ENCODE peak calls at places on chromosomes 12 and 14, in six cellular contexts. Q, R, M, T, V and L are unnamed samples.

GRCh38 chr12:132535046-132535445 is 45.1 kb downstream of the FBRSL1 start:
- DNase-seq in V (no peak), Q (no peak), M (no peak), R (no peak), T (no peak), L (no peak)

GRCh38 chr12:46212108-46212982 is 56.5 kb downstream of the SLC38A1 start:
- DNase-seq in R (no peak), Q (no peak), T (no peak), V (no peak), M (no peak), L (peak; percentile 28)

GRCh38 chr14:73526036-73526984 is 10.6 kb upstream of the ACOT1 start:
- DNase-seq in V (no peak), Q (peak; percentile 72), T (no peak), R (peak; percentile 65), M (no peak), L (peak; percentile 13)

GRCh38 chr12:75086086-75087038 is 123.3 kb downstream of the KCNC2 start:
- DNase-seq in M (peak; percentile 9), Q (no peak), R (no peak), V (no peak), T (peak; percentile 8), L (peak; percentile 86)

GRCh38 chr14:102528441-102529170 is 19.0 kb upstream of the ANKRD9 start:
- DNase-seq in V (no peak), T (no peak), R (no peak), M (no peak), Q (no peak), L (no peak)

GRCh38 chr14:50051106-50051505 is 65.3 kb downstream of the VCPKMT start:
- DNase-seq in M (no peak), R (no peak), V (peak; percentile 41), Q (no peak), T (no peak), L (no peak)

GRCh38 chr12:105493091-105493615 is 162.7 kb downstream of the C12orf75 start:
- DNase-seq in T (no peak), Q (no peak), R (no peak), M (no peak), V (no peak), L (peak; percentile 71)

GRCh38 chr12:7072024-7072423 is 11.5 kb downstream of the C1S start:
- DNase-seq in T (no peak), R (no peak), Q (no peak), M (no peak), V (no peak), L (no peak)

GRCh38 chr14:106844608-106845285 is 1318.4 kb downstream of the TMEM121 start:
- DNase-seq in R (peak; percentile 73), V (peak; percentile 93), Q (peak; percentile 76), M (no peak), T (no peak), L (no peak)

GRCh38 chr12:106248849-106249371 is 1.1 kb upstream of the CKAP4 start:
- DNase-seq in M (peak; percentile 67), V (no peak), T (no peak), R (no peak), Q (no peak), L (peak; percentile 77)

GRCh38 chr12:132305991-132306884 is 23.2 kb downstream of the GALNT9 start:
- DNase-seq in V (peak; percentile 58), Q (no peak), R (no peak), M (no peak), T (no peak), L (no peak)

GRCh38 chr14:38089123-38089522 is 118.6 kb upstream of the SSTR1 start:
- DNase-seq in M (no peak), V (no peak), T (no peak), Q (no peak), R (no peak), L (no peak)

GRCh38 chr14:102594514-102595175 is 2.2 kb downstream of the RCOR1 start:
- DNase-seq in V (no peak), R (peak; percentile 62), Q (peak; percentile 77), T (peak; percentile 80), M (peak; percentile 76), L (peak; percentile 90)

GRCh38 chr14:73460691-73461127 is 2.4 kb upstream of the NUMB start:
- DNase-seq in T (no peak), Q (peak; percentile 27), V (no peak), R (peak; percentile 46), M (peak; percentile 68), L (peak; percentile 50)

GRCh38 chr12:101018540-101018939 is 191.5 kb downstream of the SLC5A8 start:
- DNase-seq in V (no peak), Q (no peak), M (peak; percentile 72), T (peak; percentile 77), R (no peak), L (peak; percentile 65)

GRCh38 chr14:80930836-80931389 is 10.6 kb downstream of the CEP128 start:
- DNase-seq in Q (no peak), R (no peak), M (peak; percentile 82), V (no peak), T (no peak), L (no peak)

GRCh38 chr12:22350817-22351371 is 16.4 kb upstream of the ST8SIA1 start:
- DNase-seq in Q (no peak), V (no peak), T (no peak), M (no peak), R (no peak), L (no peak)

GRCh38 chr12:60172266-60172665 is 576.4 kb downstream of the SLC16A7 start:
- DNase-seq in T (no peak), Q (no peak), M (no peak), R (no peak), V (no peak), L (peak; percentile 37)

GRCh38 chr12:59677857-59678256 is 82.0 kb downstream of the SLC16A7 start:
- DNase-seq in M (no peak), T (no peak), R (no peak), Q (no peak), V (no peak), L (no peak)

GRCh38 chr14:54642950-54643695 is 76.2 kb downstream of the SAMD4A start:
- DNase-seq in V (no peak), Q (no peak), R (no peak), T (no peak), M (peak; percentile 68), L (no peak)

GRCh38 chr12:92602476-92602875 is 100.3 kb upstream of the PLEKHG7 start:
- DNase-seq in T (peak; percentile 31), V (no peak), Q (no peak), M (peak; percentile 90), R (no peak), L (peak; percentile 90)

GRCh38 chr14:88630565-88630964 is 67.7 kb downstream of the ZC3H14 start:
- DNase-seq in Q (no peak), M (peak; percentile 68), T (peak; percentile 62), V (no peak), R (no peak), L (peak; percentile 41)

GRCh38 chr14:76955575-76956252 is 72.8 kb downstream of the IRF2BPL start:
- DNase-seq in Q (no peak), T (no peak), V (no peak), M (peak; percentile 96), R (peak; percentile 38), L (peak; percentile 61)

GRCh38 chr12:106147956-106148355 is 9.2 kb upstream of the NUAK1 start:
- DNase-seq in M (no peak), R (peak; percentile 90), T (no peak), Q (no peak), V (peak; percentile 91), L (no peak)

GRCh38 chr12:113318046-113318656 is 16.8 kb downstream of the SLC8B1 start:
- DNase-seq in V (no peak), R (no peak), T (no peak), M (no peak), Q (no peak), L (no peak)
- H3K36me3 ChIP-seq in V (peaks cover 13% of the 10 kb centered on the region), R (peaks cover 64% of the 10 kb centered on the region), T (no peaks in the 10 kb centered on the region), M (peaks cover 41% of the 10 kb centered on the region), Q (peaks cover 4% of the 10 kb centered on the region), L (peaks cover 24% of the 10 kb centered on the region)

DNA sequence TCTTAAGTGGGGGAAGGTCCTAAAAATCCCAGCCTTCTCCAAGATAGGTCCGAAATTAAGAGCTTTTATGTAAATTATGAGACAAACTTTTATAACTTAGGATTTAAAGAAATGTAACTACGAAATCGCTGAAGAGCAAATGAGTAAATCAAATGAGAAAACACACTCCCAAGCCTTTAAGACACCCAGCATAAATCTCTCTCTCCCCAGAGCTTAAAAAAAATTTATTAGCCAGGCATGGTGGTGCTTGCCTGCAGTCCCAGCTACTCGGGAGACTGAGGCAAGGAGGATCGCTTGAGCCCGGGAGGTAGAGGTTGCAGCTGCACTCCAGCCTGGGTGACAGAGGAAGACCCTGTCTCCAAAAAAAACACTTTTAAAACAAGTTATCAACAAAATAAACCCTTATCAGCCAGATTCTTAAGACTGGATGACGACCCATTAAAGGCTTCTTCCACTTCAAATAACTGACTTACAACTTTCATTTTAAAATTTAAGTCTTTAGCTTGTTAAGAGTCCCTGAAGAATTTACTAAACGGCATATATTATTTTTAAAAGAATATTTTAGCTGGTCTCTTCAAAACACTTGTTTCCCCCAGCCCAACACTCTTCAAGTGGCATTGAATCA is 3.2 kb downstream of the PTGES3 start:
- DNase-seq in V (peak; percentile 17), M (peak; percentile 26), Q (no peak), T (no peak), R (no peak), L (no peak)
- H3K4me3 ChIP-seq in V (peak overlapping the region; percentile 62), M (peak overlapping the region; percentile 99), Q (no peak overlapping the region), T (peak overlapping the region; percentile 32), R (peak overlapping the region; percentile 26), L (peak overlapping the region; percentile 98)

DNA sequence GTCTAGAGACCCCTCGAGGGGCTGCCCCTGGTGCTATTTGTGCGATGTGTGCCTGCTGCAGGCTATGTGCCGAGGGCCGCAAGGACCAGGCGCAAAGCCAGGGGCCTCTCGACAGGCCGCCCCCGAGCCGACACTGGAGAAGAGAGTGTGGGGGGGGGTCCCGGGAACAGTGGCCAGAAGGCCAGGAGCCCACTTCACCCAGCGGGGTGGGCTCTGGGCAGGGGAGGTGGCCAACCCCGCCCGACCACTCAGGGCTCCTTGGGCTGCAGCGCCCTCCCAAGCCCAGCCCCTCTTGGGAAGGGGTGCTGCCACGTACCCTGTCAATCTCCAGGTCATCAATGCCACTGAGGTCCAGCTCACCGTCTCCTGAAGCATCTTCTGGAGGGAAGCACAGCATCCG is 28.6 kb upstream of the BTBD6 start:
- DNase-seq in Q (no peak), M (no peak), V (no peak), R (no peak), T (no peak), L (no peak)
- H3K36me3 ChIP-seq in Q (no peaks in the 10 kb centered on the region), M (peaks cover 73% of the 10 kb centered on the region), V (peaks cover 8% of the 10 kb centered on the region), R (peaks cover 46% of the 10 kb centered on the region), T (no peaks in the 10 kb centered on the region), L (peaks cover 48% of the 10 kb centered on the region)

DNA sequence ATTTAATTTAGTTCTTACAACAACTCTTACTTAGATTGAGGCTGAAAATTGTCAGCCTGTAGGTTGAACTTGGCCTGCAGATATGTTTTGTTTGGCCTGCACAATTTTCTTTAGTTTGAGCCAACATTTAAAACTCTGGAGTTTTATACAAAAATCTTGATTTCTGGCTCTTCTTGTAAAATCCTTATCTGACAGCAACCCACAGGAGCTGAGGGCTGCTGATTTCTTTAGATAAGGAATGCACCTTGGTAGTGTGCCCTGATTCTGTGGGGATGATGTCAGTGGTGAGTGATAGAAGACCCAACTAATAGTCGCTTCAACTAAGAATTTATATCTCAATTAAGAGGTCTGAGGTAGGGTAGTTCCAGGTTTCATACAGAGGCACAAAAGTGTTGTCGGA is 49.5 kb downstream of the SOCS2 start:
- DNase-seq in T (no peak), R (no peak), M (no peak), V (no peak), Q (peak; percentile 1), L (peak; percentile 35)
- H3K4me3 ChIP-seq in T (no peak overlapping the region), R (no peak overlapping the region), M (peak overlapping the region; percentile 3), V (no peak overlapping the region), Q (no peak overlapping the region), L (no peak overlapping the region)

DNA sequence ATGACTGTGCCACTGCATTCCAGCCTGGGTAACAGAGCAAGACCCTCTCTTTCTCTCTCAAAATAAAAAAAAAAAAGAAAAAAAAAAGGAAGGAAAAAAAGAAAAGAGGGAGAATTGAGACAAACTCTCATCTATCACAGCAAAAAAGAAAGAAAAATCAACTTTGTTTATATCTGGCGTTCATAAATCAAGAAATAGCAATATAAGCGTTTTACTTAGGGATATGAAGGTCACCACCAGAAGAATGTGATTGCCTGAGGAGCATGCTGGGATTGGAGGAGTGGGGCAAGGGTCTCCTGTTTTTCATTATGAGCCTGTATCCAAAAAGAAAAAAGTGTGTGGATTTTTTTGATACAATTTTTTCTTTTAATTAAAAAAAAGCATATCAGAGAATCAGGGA is 78.4 kb downstream of the HECTD4 start:
- DNase-seq in V (no peak), Q (no peak), T (no peak), R (no peak), M (no peak), L (no peak)
- H3K36me3 ChIP-seq in V (peaks cover 4% of the 10 kb centered on the region), Q (no peaks in the 10 kb centered on the region), T (no peaks in the 10 kb centered on the region), R (peaks cover 12% of the 10 kb centered on the region), M (peaks cover 39% of the 10 kb centered on the region), L (peaks cover 18% of the 10 kb centered on the region)